ENCODE peak calls at places on chromosomes 12 and 14, in seven cellular contexts. F is psoas muscle, M is body of pancreas, Q is PC-9, E is HL-60, I is astrocyte, D is neural crest cell. Y is an unnamed sample.

GRCh38 chr14:65852689-65853088 is 440.2 kb downstream of the FUT8 start:
- DNase-seq in F (no peak), M (peak; percentile 30), Q (no peak), E (no peak), I (no peak), D (no peak), Y (no peak)

GRCh38 chr12:3456809-3457208 is 34.2 kb upstream of the PRMT8 start:
- DNase-seq in F (no peak), M (no peak), Q (no peak), E (no peak), I (no peak), D (peak; percentile 25), Y (no peak)

GRCh38 chr14:100451264-100451663 is 128.1 kb downstream of the SLC25A47 start:
- DNase-seq in F (no peak), M (no peak), Q (no peak), E (no peak), I (no peak), D (no peak), Y (no peak)

GRCh38 chr12:31309279-31309678 is 16.7 kb downstream of the SINHCAF start:
- DNase-seq in F (no peak), M (no peak), Q (no peak), E (no peak), I (no peak), D (no peak), Y (no peak)

GRCh38 chr12:6614513-6615177 is 7.5 kb upstream of the CHD4 start:
- DNase-seq in F (no peak), M (no peak), Q (no peak), E (no peak), I (no peak), D (no peak), Y (no peak)

GRCh38 chr12:6278439-6279255 is 31.8 kb upstream of the PLEKHG6 start:
- DNase-seq in F (peak; percentile 88), M (peak; percentile 92), Q (peak; percentile 87), E (peak; percentile 63), I (peak; percentile 48), D (peak; percentile 87), Y (peak; percentile 88)

GRCh38 chr12:100703337-100703736 is 91.2 kb upstream of the ANO4 start:
- DNase-seq in F (no peak), M (no peak), Q (no peak), E (no peak), I (no peak), D (no peak), Y (no peak)

GRCh38 chr12:42707312-42707711 is 117.8 kb upstream of the PRICKLE1 start:
- DNase-seq in F (no peak), M (no peak), Q (no peak), E (no peak), I (no peak), D (no peak), Y (no peak)

GRCh38 chr12:120961604-120962486 is 16.5 kb upstream of the HNF1A start:
- DNase-seq in F (peak; percentile 33), M (peak; percentile 65), Q (no peak), E (no peak), I (no peak), D (no peak), Y (peak; percentile 18)

GRCh38 chr12:113786107-113786506 is 180.0 kb downstream of the RBM19 start:
- DNase-seq in F (no peak), M (no peak), Q (no peak), E (no peak), I (no peak), D (no peak), Y (no peak)

GRCh38 chr12:12720637-12721250 is 3.6 kb downstream of the CDKN1B start:
- DNase-seq in F (no peak), M (no peak), Q (no peak), E (no peak), I (no peak), D (no peak), Y (no peak)

GRCh38 chr14:102692334-102692733 is 84.9 kb upstream of the TRAF3 start:
- DNase-seq in F (no peak), M (no peak), Q (no peak), E (no peak), I (no peak), D (no peak), Y (no peak)

GRCh38 chr12:109967383-109968031 is 28.7 kb downstream of the GIT2 start:
- DNase-seq in F (no peak), M (no peak), Q (peak; percentile 64), E (no peak), I (no peak), D (no peak), Y (no peak)

GRCh38 chr14:35419429-35419841 is 14.9 kb upstream of the NFKBIA start:
- DNase-seq in F (no peak), M (no peak), Q (no peak), E (no peak), I (no peak), D (no peak), Y (no peak)

DNA sequence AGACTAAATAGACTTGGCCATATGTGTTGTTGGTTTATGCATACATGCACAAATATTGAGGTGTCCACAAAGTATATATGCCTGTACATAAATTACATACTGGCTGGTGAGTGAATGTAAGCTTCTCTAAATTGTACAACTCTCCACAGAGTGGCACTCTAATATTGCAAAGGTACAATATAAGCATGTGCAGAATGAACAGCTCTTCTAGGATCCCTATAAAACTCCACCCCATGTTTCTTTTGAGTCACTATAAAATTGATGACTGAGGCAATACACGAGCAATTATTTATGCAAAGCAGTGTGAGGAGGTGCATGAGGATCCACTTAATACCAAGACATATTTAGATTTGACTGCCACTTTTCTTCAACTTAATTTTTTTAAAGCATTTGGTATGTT is 172.2 kb downstream of the NAV3 start:
- DNase-seq in F (no peak), M (no peak), Q (no peak), E (no peak), I (no peak), D (no peak), Y (no peak)
- TF ChIP-seq CTCF in F (no peak), M (no peak), Q (no peak), E (peak; percentile 20), I (no peak), D (no peak), Y (no peak)

GRCh38 chr12:122202017-122202416 is 1.5 kb upstream of the B3GNT4 start:
- DNase-seq in F (no peak), M (no peak), Q (no peak), E (no peak), I (no peak), D (no peak), Y (no peak)
- TF ChIP-seq CTCF in F (no peak), M (no peak), Q (no peak), E (no peak), I (no peak), D (no peak), Y (no peak)

GRCh38 chr12:56874821-56875220 is 59.4 kb downstream of the SDR9C7 start:
- DNase-seq in F (no peak), M (no peak), Q (no peak), E (no peak), I (no peak), D (no peak), Y (no peak)
- TF ChIP-seq CTCF in F (no peak), M (no peak), Q (no peak), E (no peak), I (no peak), D (no peak), Y (no peak)

DNA sequence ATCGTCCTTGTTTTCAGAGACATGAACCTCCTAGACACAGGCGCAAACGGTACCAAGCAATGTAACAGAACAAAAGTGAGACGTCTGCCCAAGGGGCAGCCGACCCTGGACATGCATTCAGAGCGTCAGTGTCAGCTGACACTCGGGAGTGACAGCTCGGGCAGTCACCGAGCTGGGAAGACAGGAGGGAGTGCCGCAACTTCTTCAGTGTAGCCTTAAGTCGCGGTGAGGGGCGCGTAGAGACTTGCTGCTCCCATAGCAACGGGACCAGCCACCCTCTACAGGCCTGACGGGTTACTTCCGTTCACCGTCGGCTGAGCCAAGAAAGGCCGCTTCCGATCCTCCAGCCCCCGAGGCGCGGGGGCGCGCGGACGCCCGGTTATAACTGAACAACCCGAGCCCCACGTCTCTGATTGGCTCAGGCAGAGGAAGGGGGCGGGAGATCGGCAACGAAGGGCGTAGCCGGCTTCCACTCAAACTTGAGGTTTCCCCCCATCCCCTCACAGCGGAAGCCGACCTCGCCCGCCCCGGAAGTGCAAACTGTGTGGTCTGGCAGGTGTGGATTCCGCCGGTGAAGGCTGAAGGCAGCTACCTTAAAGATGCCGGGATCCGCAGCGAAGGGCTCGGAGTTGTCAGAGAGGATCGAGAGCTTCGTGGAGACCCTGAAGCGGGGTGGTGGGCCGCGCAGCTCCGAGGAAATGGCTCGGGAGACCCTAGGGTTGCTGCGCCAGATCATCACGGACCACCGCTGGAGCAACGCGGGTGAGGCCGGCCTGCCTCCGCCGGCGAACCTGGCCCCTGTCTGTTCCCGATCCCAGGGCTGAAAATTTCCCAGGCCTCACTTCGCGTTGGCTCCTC is at the start of gene EIF2B2:
- DNase-seq in F (peak; percentile 98), M (peak; percentile 96), Q (peak; percentile 97), E (peak; percentile 82), I (peak; percentile 89), D (peak; percentile 98), Y (peak; percentile 97)
- TF ChIP-seq CTCF in F (peak; percentile 20), M (peak; percentile 41), Q (peak; percentile 22), E (no peak), I (no peak), D (peak; percentile 47), Y (peak; percentile 15)

GRCh38 chr12:56257491-56258067 is 605 bp downstream of the ANKRD52 start:
- DNase-seq in F (no peak), M (peak; percentile 39), Q (no peak), E (no peak), I (peak; percentile 18), D (peak; percentile 38), Y (no peak)
- TF ChIP-seq CTCF in F (no peak), M (no peak), Q (no peak), E (no peak), I (no peak), D (no peak), Y (no peak)

GRCh38 chr12:48336066-48336465 is 14.7 kb downstream of the ZNF641 start:
- DNase-seq in F (no peak), M (no peak), Q (no peak), E (no peak), I (no peak), D (no peak), Y (no peak)

GRCh38 chr12:48334807-48335206 is 15.9 kb downstream of the ZNF641 start:
- DNase-seq in F (no peak), M (no peak), Q (no peak), E (no peak), I (no peak), D (no peak), Y (no peak)

GRCh38 chr12:48340891-48341290 is 9.8 kb downstream of the ZNF641 start:
- DNase-seq in F (no peak), M (no peak), Q (no peak), E (no peak), I (no peak), D (no peak), Y (no peak)

GRCh38 chr12:48331389-48331788 is 19.3 kb downstream of the ZNF641 start:
- DNase-seq in F (no peak), M (no peak), Q (peak; percentile 74), E (no peak), I (no peak), D (no peak), Y (no peak)

DNA sequence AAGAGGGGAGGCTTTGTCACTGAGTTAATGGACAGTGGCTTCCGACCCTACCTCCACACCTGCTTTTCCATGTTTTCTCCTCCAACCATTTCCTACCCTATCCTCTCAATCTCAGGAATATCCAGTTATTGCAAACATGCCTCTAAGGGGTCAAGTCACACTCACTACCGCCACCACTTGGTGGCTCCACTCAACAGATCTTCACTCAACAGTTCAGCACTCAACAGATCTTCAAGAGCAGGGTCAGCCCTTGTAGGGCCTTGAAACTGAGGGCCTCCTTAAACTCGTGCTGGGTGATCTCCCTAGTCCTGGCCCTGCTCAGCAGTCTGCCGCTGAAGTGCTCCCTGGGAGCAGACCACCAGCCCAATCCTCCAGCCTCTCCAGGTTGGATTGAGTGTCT is 14.2 kb downstream of the ZNF641 start:
- DNase-seq in F (no peak), M (no peak), Q (no peak), E (no peak), I (no peak), D (no peak), Y (no peak)
- TF ChIP-seq CTCF in F (no peak), M (no peak), Q (peak; percentile 41), E (no peak), I (no peak), D (no peak), Y (peak; percentile 30)

Y was measured in heart right ventricle.